ENCODE peak calls at places on chromosomes 5 and 9, in ten cellular contexts. One of them, this sample, is unnamed.

GRCh38 chr5:119515192-119515591 is 62.9 kb downstream of the HSD17B4 start:
- DNase-seq in astrocyte of the cerebellum: peak; percentile 9
- DNase-seq in HCEC 1CT: peak; percentile 13
- DNase-seq in A673: no peak
- DNase-seq in SW 1271: no peak
- DNase-seq in bronchial epithelial cell: no peak
- DNase-seq in activated CD4-positive, alpha-beta T cell treated with anti-CD3 and anti-CD28 coated beads for 48 hours: no peak
- DNase-seq in DMS153: no peak
- DNase-seq in HT-29: no peak
- DNase-seq in T follicular helper cell: no peak
- DNase-seq in this sample: no peak

GRCh38 chr9:98924971-98925820 is 18.5 kb upstream of the COL15A1 start:
- DNase-seq in astrocyte of the cerebellum: no peak
- DNase-seq in HCEC 1CT: no peak
- DNase-seq in A673: no peak
- DNase-seq in SW 1271: no peak
- DNase-seq in bronchial epithelial cell: no peak
- DNase-seq in activated CD4-positive, alpha-beta T cell treated with anti-CD3 and anti-CD28 coated beads for 48 hours: no peak
- DNase-seq in DMS153: no peak
- DNase-seq in HT-29: no peak
- DNase-seq in T follicular helper cell: no peak
- DNase-seq in this sample: no peak

GRCh38 chr9:124852829-124853531 is at the start of gene WDR38:
- DNase-seq in astrocyte of the cerebellum: no peak
- DNase-seq in HCEC 1CT: peak; percentile 79
- DNase-seq in A673: peak; percentile 85
- DNase-seq in SW 1271: peak; percentile 82
- DNase-seq in bronchial epithelial cell: peak; percentile 50
- DNase-seq in activated CD4-positive, alpha-beta T cell treated with anti-CD3 and anti-CD28 coated beads for 48 hours: peak; percentile 78
- DNase-seq in DMS153: peak; percentile 40
- DNase-seq in HT-29: peak; percentile 86
- DNase-seq in T follicular helper cell: peak; percentile 63
- DNase-seq in this sample: peak; percentile 90

GRCh38 chr5:97089149-97089801 is 53.1 kb downstream of the LIX1 start:
- DNase-seq in astrocyte of the cerebellum: no peak
- DNase-seq in HCEC 1CT: no peak
- DNase-seq in A673: no peak
- DNase-seq in SW 1271: no peak
- DNase-seq in bronchial epithelial cell: no peak
- DNase-seq in activated CD4-positive, alpha-beta T cell treated with anti-CD3 and anti-CD28 coated beads for 48 hours: no peak
- DNase-seq in DMS153: no peak
- DNase-seq in HT-29: no peak
- DNase-seq in T follicular helper cell: no peak
- DNase-seq in this sample: peak; percentile 11

GRCh38 chr5:1755321-1755949 is 44.2 kb downstream of the MRPL36 start:
- DNase-seq in astrocyte of the cerebellum: no peak
- DNase-seq in HCEC 1CT: no peak
- DNase-seq in A673: no peak
- DNase-seq in SW 1271: no peak
- DNase-seq in bronchial epithelial cell: no peak
- DNase-seq in activated CD4-positive, alpha-beta T cell treated with anti-CD3 and anti-CD28 coated beads for 48 hours: no peak
- DNase-seq in DMS153: no peak
- DNase-seq in HT-29: no peak
- DNase-seq in T follicular helper cell: no peak
- DNase-seq in this sample: no peak

GRCh38 chr5:149837680-149838269 is 106.8 kb downstream of the PDE6A start:
- DNase-seq in astrocyte of the cerebellum: peak; percentile 56
- DNase-seq in HCEC 1CT: peak; percentile 70
- DNase-seq in A673: peak; percentile 82
- DNase-seq in SW 1271: peak; percentile 68
- DNase-seq in bronchial epithelial cell: peak; percentile 58
- DNase-seq in activated CD4-positive, alpha-beta T cell treated with anti-CD3 and anti-CD28 coated beads for 48 hours: peak; percentile 18
- DNase-seq in DMS153: no peak
- DNase-seq in HT-29: peak; percentile 71
- DNase-seq in T follicular helper cell: no peak
- DNase-seq in this sample: peak; percentile 88

GRCh38 chr9:137441935-137442321 is 771 bp upstream of the ENTPD8 start:
- DNase-seq in astrocyte of the cerebellum: no peak
- DNase-seq in HCEC 1CT: no peak
- DNase-seq in A673: no peak
- DNase-seq in SW 1271: no peak
- DNase-seq in bronchial epithelial cell: no peak
- DNase-seq in activated CD4-positive, alpha-beta T cell treated with anti-CD3 and anti-CD28 coated beads for 48 hours: no peak
- DNase-seq in DMS153: no peak
- DNase-seq in HT-29: no peak
- DNase-seq in T follicular helper cell: no peak
- DNase-seq in this sample: no peak

GRCh38 chr5:159762921-159763320 is 153.4 kb upstream of the ADRA1B start:
- DNase-seq in astrocyte of the cerebellum: no peak
- DNase-seq in HCEC 1CT: no peak
- DNase-seq in A673: no peak
- DNase-seq in SW 1271: no peak
- DNase-seq in bronchial epithelial cell: no peak
- DNase-seq in activated CD4-positive, alpha-beta T cell treated with anti-CD3 and anti-CD28 coated beads for 48 hours: no peak
- DNase-seq in DMS153: no peak
- DNase-seq in HT-29: no peak
- DNase-seq in T follicular helper cell: no peak
- DNase-seq in this sample: no peak

GRCh38 chr5:96957125-96958041 is 21.5 kb downstream of the LNPEP start:
- DNase-seq in astrocyte of the cerebellum: no peak
- DNase-seq in HCEC 1CT: no peak
- DNase-seq in A673: no peak
- DNase-seq in SW 1271: no peak
- DNase-seq in bronchial epithelial cell: no peak
- DNase-seq in activated CD4-positive, alpha-beta T cell treated with anti-CD3 and anti-CD28 coated beads for 48 hours: peak; percentile 61
- DNase-seq in DMS153: no peak
- DNase-seq in HT-29: no peak
- DNase-seq in T follicular helper cell: no peak
- DNase-seq in this sample: peak; percentile 49

GRCh38 chr5:158812381-158812780 is 287.3 kb downstream of the EBF1 start:
- DNase-seq in astrocyte of the cerebellum: no peak
- DNase-seq in HCEC 1CT: no peak
- DNase-seq in A673: no peak
- DNase-seq in SW 1271: no peak
- DNase-seq in bronchial epithelial cell: no peak
- DNase-seq in activated CD4-positive, alpha-beta T cell treated with anti-CD3 and anti-CD28 coated beads for 48 hours: peak; percentile 65
- DNase-seq in DMS153: no peak
- DNase-seq in HT-29: no peak
- DNase-seq in T follicular helper cell: peak; percentile 11
- DNase-seq in this sample: no peak

GRCh38 chr5:130965342-130965741 is 199.7 kb downstream of the HINT1 start:
- DNase-seq in astrocyte of the cerebellum: no peak
- DNase-seq in HCEC 1CT: no peak
- DNase-seq in A673: no peak
- DNase-seq in SW 1271: no peak
- DNase-seq in bronchial epithelial cell: no peak
- DNase-seq in activated CD4-positive, alpha-beta T cell treated with anti-CD3 and anti-CD28 coated beads for 48 hours: no peak
- DNase-seq in DMS153: no peak
- DNase-seq in HT-29: no peak
- DNase-seq in T follicular helper cell: no peak
- DNase-seq in this sample: no peak

GRCh38 chr9:123412171-123412820 is 56.3 kb downstream of the CRB2 start:
- DNase-seq in astrocyte of the cerebellum: no peak
- DNase-seq in HCEC 1CT: no peak
- DNase-seq in A673: no peak
- DNase-seq in SW 1271: no peak
- DNase-seq in bronchial epithelial cell: no peak
- DNase-seq in activated CD4-positive, alpha-beta T cell treated with anti-CD3 and anti-CD28 coated beads for 48 hours: no peak
- DNase-seq in DMS153: no peak
- DNase-seq in HT-29: no peak
- DNase-seq in T follicular helper cell: no peak
- DNase-seq in this sample: no peak

GRCh38 chr9:119967867-119968535 is 598.8 kb upstream of the BRINP1 start:
- DNase-seq in astrocyte of the cerebellum: no peak
- DNase-seq in HCEC 1CT: no peak
- DNase-seq in A673: no peak
- DNase-seq in SW 1271: no peak
- DNase-seq in bronchial epithelial cell: no peak
- DNase-seq in activated CD4-positive, alpha-beta T cell treated with anti-CD3 and anti-CD28 coated beads for 48 hours: no peak
- DNase-seq in DMS153: no peak
- DNase-seq in HT-29: no peak
- DNase-seq in T follicular helper cell: no peak
- DNase-seq in this sample: peak; percentile 10

GRCh38 chr5:174767670-174768069 is 43.3 kb downstream of the MSX2 start:
- DNase-seq in astrocyte of the cerebellum: no peak
- DNase-seq in HCEC 1CT: no peak
- DNase-seq in A673: no peak
- DNase-seq in SW 1271: no peak
- DNase-seq in bronchial epithelial cell: no peak
- DNase-seq in activated CD4-positive, alpha-beta T cell treated with anti-CD3 and anti-CD28 coated beads for 48 hours: no peak
- DNase-seq in DMS153: no peak
- DNase-seq in HT-29: no peak
- DNase-seq in T follicular helper cell: no peak
- DNase-seq in this sample: no peak

GRCh38 chr5:148776780-148777179 is 49.6 kb upstream of the ADRB2 start:
- DNase-seq in astrocyte of the cerebellum: peak; percentile 47
- DNase-seq in HCEC 1CT: peak; percentile 79
- DNase-seq in A673: peak; percentile 7
- DNase-seq in SW 1271: peak; percentile 63
- DNase-seq in bronchial epithelial cell: peak; percentile 97
- DNase-seq in activated CD4-positive, alpha-beta T cell treated with anti-CD3 and anti-CD28 coated beads for 48 hours: peak; percentile 29
- DNase-seq in DMS153: no peak
- DNase-seq in HT-29: peak; percentile 45
- DNase-seq in T follicular helper cell: no peak
- DNase-seq in this sample: peak; percentile 48

GRCh38 chr5:141875795-141876627 is 2.2 kb downstream of the PCDH1 start:
- DNase-seq in astrocyte of the cerebellum: no peak
- DNase-seq in HCEC 1CT: no peak
- DNase-seq in A673: no peak
- DNase-seq in SW 1271: no peak
- DNase-seq in bronchial epithelial cell: peak; percentile 17
- DNase-seq in activated CD4-positive, alpha-beta T cell treated with anti-CD3 and anti-CD28 coated beads for 48 hours: no peak
- DNase-seq in DMS153: no peak
- DNase-seq in HT-29: peak; percentile 82
- DNase-seq in T follicular helper cell: no peak
- DNase-seq in this sample: peak; percentile 79

GRCh38 chr9:16031486-16031885 is 478.6 kb downstream of the CCDC171 start:
- DNase-seq in astrocyte of the cerebellum: no peak
- DNase-seq in HCEC 1CT: no peak
- DNase-seq in A673: no peak
- DNase-seq in SW 1271: peak; percentile 1
- DNase-seq in bronchial epithelial cell: no peak
- DNase-seq in activated CD4-positive, alpha-beta T cell treated with anti-CD3 and anti-CD28 coated beads for 48 hours: no peak
- DNase-seq in DMS153: no peak
- DNase-seq in HT-29: no peak
- DNase-seq in T follicular helper cell: no peak
- DNase-seq in this sample: no peak

GRCh38 chr9:92712767-92713166 is 42.8 kb upstream of the IPPK start:
- DNase-seq in astrocyte of the cerebellum: no peak
- DNase-seq in HCEC 1CT: no peak
- DNase-seq in A673: no peak
- DNase-seq in SW 1271: no peak
- DNase-seq in bronchial epithelial cell: no peak
- DNase-seq in activated CD4-positive, alpha-beta T cell treated with anti-CD3 and anti-CD28 coated beads for 48 hours: no peak
- DNase-seq in DMS153: no peak
- DNase-seq in HT-29: no peak
- DNase-seq in T follicular helper cell: no peak
- DNase-seq in this sample: no peak

GRCh38 chr9:35859310-35859994 is 10.7 kb downstream of the OR13J1 start:
- DNase-seq in astrocyte of the cerebellum: no peak
- DNase-seq in HCEC 1CT: peak; percentile 28
- DNase-seq in A673: peak; percentile 22
- DNase-seq in SW 1271: no peak
- DNase-seq in bronchial epithelial cell: peak; percentile 33
- DNase-seq in activated CD4-positive, alpha-beta T cell treated with anti-CD3 and anti-CD28 coated beads for 48 hours: peak; percentile 31
- DNase-seq in DMS153: no peak
- DNase-seq in HT-29: peak; percentile 41
- DNase-seq in T follicular helper cell: no peak
- DNase-seq in this sample: peak; percentile 3

GRCh38 chr5:170937072-170937471 is 75.3 kb downstream of the RANBP17 start:
- DNase-seq in astrocyte of the cerebellum: no peak
- DNase-seq in HCEC 1CT: no peak
- DNase-seq in A673: no peak
- DNase-seq in SW 1271: no peak
- DNase-seq in bronchial epithelial cell: no peak
- DNase-seq in activated CD4-positive, alpha-beta T cell treated with anti-CD3 and anti-CD28 coated beads for 48 hours: no peak
- DNase-seq in DMS153: no peak
- DNase-seq in HT-29: no peak
- DNase-seq in T follicular helper cell: no peak
- DNase-seq in this sample: no peak

GRCh38 chr9:93826209-93826608 is 128.9 kb downstream of the BARX1 start:
- DNase-seq in astrocyte of the cerebellum: no peak
- DNase-seq in HCEC 1CT: no peak
- DNase-seq in A673: no peak
- DNase-seq in SW 1271: no peak
- DNase-seq in bronchial epithelial cell: no peak
- DNase-seq in activated CD4-positive, alpha-beta T cell treated with anti-CD3 and anti-CD28 coated beads for 48 hours: peak; percentile 70
- DNase-seq in DMS153: no peak
- DNase-seq in HT-29: no peak
- DNase-seq in T follicular helper cell: peak; percentile 31
- DNase-seq in this sample: no peak

GRCh38 chr9:24464321-24464951 is 81.3 kb downstream of the IZUMO3 start:
- DNase-seq in astrocyte of the cerebellum: no peak
- DNase-seq in HCEC 1CT: no peak
- DNase-seq in A673: no peak
- DNase-seq in SW 1271: no peak
- DNase-seq in bronchial epithelial cell: peak; percentile 53
- DNase-seq in activated CD4-positive, alpha-beta T cell treated with anti-CD3 and anti-CD28 coated beads for 48 hours: no peak
- DNase-seq in DMS153: no peak
- DNase-seq in HT-29: no peak
- DNase-seq in T follicular helper cell: no peak
- DNase-seq in this sample: peak; percentile 7

GRCh38 chr5:43674536-43674935 is 71.6 kb downstream of the NNT start:
- DNase-seq in astrocyte of the cerebellum: no peak
- DNase-seq in HCEC 1CT: no peak
- DNase-seq in A673: no peak
- DNase-seq in SW 1271: no peak
- DNase-seq in bronchial epithelial cell: no peak
- DNase-seq in activated CD4-positive, alpha-beta T cell treated with anti-CD3 and anti-CD28 coated beads for 48 hours: no peak
- DNase-seq in DMS153: no peak
- DNase-seq in HT-29: no peak
- DNase-seq in T follicular helper cell: no peak
- DNase-seq in this sample: no peak

GRCh38 chr5:157323107-157323706 is 57.3 kb downstream of the CYFIP2 start:
- DNase-seq in astrocyte of the cerebellum: no peak
- DNase-seq in HCEC 1CT: no peak
- DNase-seq in A673: no peak
- DNase-seq in SW 1271: no peak
- DNase-seq in bronchial epithelial cell: no peak
- DNase-seq in activated CD4-positive, alpha-beta T cell treated with anti-CD3 and anti-CD28 coated beads for 48 hours: peak; percentile 43
- DNase-seq in DMS153: no peak
- DNase-seq in HT-29: no peak
- DNase-seq in T follicular helper cell: no peak
- DNase-seq in this sample: no peak

GRCh38 chr5:10400834-10401233 is 40.8 kb upstream of the ROPN1L start:
- DNase-seq in astrocyte of the cerebellum: no peak
- DNase-seq in HCEC 1CT: peak; percentile 23
- DNase-seq in A673: no peak
- DNase-seq in SW 1271: no peak
- DNase-seq in bronchial epithelial cell: peak; percentile 3
- DNase-seq in activated CD4-positive, alpha-beta T cell treated with anti-CD3 and anti-CD28 coated beads for 48 hours: no peak
- DNase-seq in DMS153: no peak
- DNase-seq in HT-29: no peak
- DNase-seq in T follicular helper cell: no peak
- DNase-seq in this sample: no peak

GRCh38 chr5:116575635-116576042 is 1.0 kb upstream of the SEMA6A start:
- DNase-seq in astrocyte of the cerebellum: no peak
- DNase-seq in HCEC 1CT: no peak
- DNase-seq in A673: peak; percentile 43
- DNase-seq in SW 1271: no peak
- DNase-seq in bronchial epithelial cell: peak; percentile 79
- DNase-seq in activated CD4-positive, alpha-beta T cell treated with anti-CD3 and anti-CD28 coated beads for 48 hours: peak; percentile 7
- DNase-seq in DMS153: no peak
- DNase-seq in HT-29: no peak
- DNase-seq in T follicular helper cell: no peak
- DNase-seq in this sample: peak; percentile 68

GRCh38 chr9:38172601-38173000 is 103.6 kb upstream of the SHB start:
- DNase-seq in astrocyte of the cerebellum: no peak
- DNase-seq in HCEC 1CT: no peak
- DNase-seq in A673: no peak
- DNase-seq in SW 1271: no peak
- DNase-seq in bronchial epithelial cell: no peak
- DNase-seq in activated CD4-positive, alpha-beta T cell treated with anti-CD3 and anti-CD28 coated beads for 48 hours: no peak
- DNase-seq in DMS153: no peak
- DNase-seq in HT-29: no peak
- DNase-seq in T follicular helper cell: no peak
- DNase-seq in this sample: no peak

GRCh38 chr9:6356441-6356840 is 28.3 kb downstream of the TPD52L3 start:
- DNase-seq in astrocyte of the cerebellum: no peak
- DNase-seq in HCEC 1CT: no peak
- DNase-seq in A673: no peak
- DNase-seq in SW 1271: no peak
- DNase-seq in bronchial epithelial cell: peak; percentile 79
- DNase-seq in activated CD4-positive, alpha-beta T cell treated with anti-CD3 and anti-CD28 coated beads for 48 hours: no peak
- DNase-seq in DMS153: no peak
- DNase-seq in HT-29: no peak
- DNase-seq in T follicular helper cell: no peak
- DNase-seq in this sample: no peak

This sample was measured in DMS53.